ENCODE peak calls at places on chromosomes 16 and 17, in nine cellular contexts. I is breast epithelium, B is dorsolateral prefrontal cortex, T is osteocyte, V is stomach, S is epithelial cell of esophagus, K is IMR-90, A is H9, Z is progenitor cell of endocrine pancreas. X is an unnamed sample.

GRCh38 chr17:77867976-77868713 is 90.4 kb upstream of the TNRC6C start:
- DNase-seq in T (no peak), I (no peak), Z (no peak), S (no peak), V (no peak), B (no peak), K (no peak), A (no peak), X (no peak)

GRCh38 chr17:2093349-2093748 is 38.4 kb downstream of the HIC1 start:
- DNase-seq in T (no peak), I (no peak), Z (no peak), S (peak), A (no peak), K (no peak), V (peak), B (no peak), X (no peak)

GRCh38 chr17:68255731-68256538 is 8.1 kb downstream of the AMZ2 start:
- DNase-seq in S (no peak), V (no peak), Z (no peak), T (no peak), K (no peak), A (no peak), I (no peak), B (no peak), X (no peak)

GRCh38 chr16:77674888-77675287 is 47.4 kb upstream of the NUDT7 start:
- DNase-seq in A (no peak), B (no peak), I (no peak), V (no peak), K (peak), Z (no peak), S (no peak), T (no peak), X (no peak)

GRCh38 chr17:82737981-82738877 is 2.8 kb downstream of the FN3K start:
- DNase-seq in Z (no peak), A (no peak), S (no peak), V (peak), T (no peak), K (peak), I (no peak), B (peak), X (no peak)

GRCh38 chr17:21286771-21287702 is 2.5 kb downstream of the MAP2K3 start:
- DNase-seq in V (peak), A (no peak), Z (no peak), K (no peak), T (no peak), S (peak), I (no peak), B (no peak), X (no peak)

GRCh38 chr17:158379-158778 is 21.0 kb downstream of the SCGB1C2 start:
- DNase-seq in K (no peak), V (no peak), T (no peak), S (no peak), I (no peak), B (no peak), A (no peak), Z (no peak), X (no peak)

GRCh38 chr17:82339634-82340580 is 6.3 kb upstream of the SECTM1 start:
- DNase-seq in A (no peak), V (no peak), B (no peak), I (no peak), Z (no peak), S (no peak), K (no peak), T (no peak), X (no peak)

GRCh38 chr17:21039839-21040575 is 2.8 kb downstream of the USP22 start:
- DNase-seq in Z (no peak), T (no peak), K (peak), A (no peak), V (no peak), B (no peak), I (peak), S (peak), X (no peak)

GRCh38 chr16:85347213-85347591 is 234.9 kb upstream of the CIBAR2 start:
- DNase-seq in I (no peak), V (peak), K (no peak), B (no peak), A (peak), T (no peak), Z (no peak), S (peak), X (no peak)

GRCh38 chr17:67999291-67999911 is 3.1 kb upstream of the C17orf58 start:
- DNase-seq in Z (no peak), K (peak), T (no peak), S (peak), I (no peak), A (no peak), V (no peak), B (no peak), X (no peak)

GRCh38 chr16:57686577-57686976 is 8.0 kb upstream of the DRC7 start:
- DNase-seq in T (no peak), Z (no peak), K (no peak), I (no peak), A (no peak), S (no peak), B (no peak), V (no peak), X (no peak)

GRCh38 chr16:17846030-17846429 is 375.3 kb upstream of the XYLT1 start:
- DNase-seq in V (no peak), K (no peak), I (no peak), B (no peak), T (no peak), S (no peak), A (no peak), Z (no peak), X (no peak)

GRCh38 chr16:68086336-68086821 is 1.2 kb downstream of the NFATC3 start:
- DNase-seq in B (no peak), V (no peak), I (no peak), K (peak), Z (no peak), S (peak), T (no peak), A (no peak), X (no peak)

GRCh38 chr16:67184453-67185002 is 765 bp upstream of the MATCAP1 start:
- DNase-seq in K (no peak), B (no peak), A (no peak), I (no peak), V (no peak), T (no peak), Z (no peak), S (no peak), X (no peak)

DNA sequence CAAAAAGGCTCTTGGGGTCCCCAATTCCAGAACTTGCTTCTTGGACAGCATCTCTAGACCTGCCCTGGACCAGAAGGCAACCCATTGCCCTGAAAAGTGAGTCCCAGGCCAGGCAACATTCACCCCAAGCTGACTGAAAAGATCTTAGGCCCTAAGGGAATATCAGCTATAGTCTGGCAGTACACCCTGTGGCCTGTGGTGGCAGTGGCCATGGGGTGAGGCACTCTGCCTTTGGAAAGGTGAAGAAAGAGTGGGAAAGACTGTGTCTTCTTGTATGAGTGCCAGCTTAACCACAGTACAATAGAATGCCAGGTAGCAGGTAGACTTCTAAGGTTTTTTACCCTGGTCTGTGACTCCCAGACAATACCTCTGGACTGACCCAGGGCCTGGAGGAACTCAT is 564.5 kb downstream of the CDH8 start:
- DNase-seq in K (no peak), I (no peak), S (no peak), Z (no peak), V (no peak), A (no peak), T (no peak), B (no peak), X (no peak)
- TF ChIP-seq CTCF in K (no peak), I (no peak), S (no peak), Z (peak), V (no peak), A (peak), T (no peak), B (no peak), X (no peak)

GRCh38 chr17:73289549-73290254 is 22.1 kb downstream of the CDC42EP4 start:
- DNase-seq in Z (no peak), T (no peak), I (no peak), K (no peak), S (no peak), V (no peak), B (no peak), A (no peak), X (no peak)
- TF ChIP-seq CTCF in Z (no peak), T (no peak), I (no peak), K (no peak), S (no peak), V (no peak), B (no peak), A (no peak), X (no peak)

DNA sequence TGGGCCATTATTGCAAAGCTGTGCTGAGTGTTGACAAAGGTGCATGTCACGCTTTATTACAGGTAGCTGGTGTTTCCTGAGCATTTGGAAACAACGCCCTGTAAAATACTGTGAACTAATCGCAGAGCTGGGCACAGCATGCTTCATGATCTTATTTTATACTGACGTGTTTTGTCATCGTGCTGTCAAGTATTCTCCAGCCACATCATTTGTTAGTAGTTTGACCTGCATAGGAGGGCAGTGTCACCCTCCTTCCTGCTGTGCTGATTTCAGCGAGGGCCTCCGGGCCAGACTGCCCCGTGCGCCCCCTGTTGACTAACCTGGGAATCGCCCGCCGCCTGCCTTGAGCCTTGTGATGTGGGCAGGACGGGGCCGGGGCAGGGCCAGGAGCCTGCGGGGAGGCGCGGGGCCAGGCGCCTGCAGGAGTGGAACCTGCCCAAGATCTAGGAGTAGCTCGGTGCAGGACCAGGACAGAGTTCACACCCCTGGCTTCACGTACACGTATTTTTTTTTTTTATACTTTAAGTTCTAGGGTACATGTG is 820.7 kb downstream of the KCNJ18 start:
- DNase-seq in A (no peak), S (no peak), B (no peak), Z (no peak), V (no peak), K (no peak), I (no peak), T (peak), X (no peak)
- TF ChIP-seq CTCF in A (no peak), S (no peak), B (no peak), Z (no peak), V (no peak), K (no peak), I (no peak), T (no peak), X (peak)

GRCh38 chr16:88645455-88645854 is 5.4 kb downstream of the CYBA start:
- DNase-seq in T (no peak), V (no peak), A (no peak), B (no peak), Z (no peak), S (no peak), K (no peak), I (no peak), X (no peak)

GRCh38 chr16:88643546-88643932 is 5.2 kb downstream of the IL17C start:
- DNase-seq in Z (no peak), S (no peak), A (no peak), B (no peak), V (no peak), K (no peak), T (no peak), I (no peak), X (no peak)

GRCh38 chr16:88645941-88646340 is 4.9 kb downstream of the CYBA start:
- DNase-seq in A (no peak), I (no peak), Z (no peak), V (no peak), S (no peak), T (no peak), K (no peak), B (no peak), X (no peak)

GRCh38 chr16:88640520-88641247 is 2.3 kb downstream of the IL17C start:
- DNase-seq in T (no peak), V (no peak), Z (no peak), A (no peak), B (no peak), S (no peak), I (no peak), K (no peak), X (no peak)

DNA sequence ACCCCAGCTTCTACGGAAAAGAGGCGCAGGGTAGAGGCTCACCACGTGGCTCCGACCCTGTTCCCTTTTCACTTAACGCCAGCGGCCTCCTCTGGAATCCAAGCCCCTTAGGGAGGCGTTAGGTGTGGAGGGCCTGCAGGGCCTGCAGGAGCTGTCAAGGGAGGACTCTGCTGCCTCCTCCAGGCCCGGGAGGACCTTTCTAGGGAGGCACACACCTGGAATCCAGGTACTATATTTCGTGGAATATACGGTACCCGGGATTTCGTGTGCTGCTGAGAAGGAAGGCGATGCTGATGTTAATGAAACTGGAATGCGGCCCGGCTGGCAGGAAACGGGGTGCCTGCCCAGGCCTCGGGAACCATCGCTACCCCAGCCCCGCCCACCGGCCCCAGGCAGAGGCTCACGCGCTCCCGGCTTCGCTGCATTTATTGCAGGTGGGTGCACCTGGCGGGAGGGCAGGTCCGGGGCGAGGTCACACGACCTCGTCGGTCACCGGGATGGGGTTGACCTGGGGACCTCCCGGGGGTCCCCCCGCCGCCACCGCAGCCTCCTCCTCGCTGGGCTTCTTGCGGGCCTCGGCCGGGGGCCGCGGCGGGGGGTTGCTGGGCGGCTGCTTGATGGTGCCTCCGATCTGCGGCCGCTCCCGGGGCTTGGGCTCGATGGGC is 4.6 kb downstream of the IL17C start:
- DNase-seq in S (no peak), V (no peak), K (no peak), A (no peak), Z (no peak), B (no peak), T (no peak), I (no peak), X (no peak)
- TF ChIP-seq CTCF in S (no peak), V (no peak), K (no peak), A (no peak), Z (no peak), B (no peak), T (no peak), I (no peak), X (no peak)

GRCh38 chr16:50381679-50382440 is 13.1 kb upstream of the BRD7 start:
- DNase-seq in S (no peak), I (no peak), A (peak), B (no peak), K (no peak), Z (no peak), T (no peak), V (no peak), X (no peak)
- TF ChIP-seq CTCF in S (no peak), I (no peak), A (peak), B (no peak), K (no peak), Z (peak), T (no peak), V (no peak), X (no peak)

DNA sequence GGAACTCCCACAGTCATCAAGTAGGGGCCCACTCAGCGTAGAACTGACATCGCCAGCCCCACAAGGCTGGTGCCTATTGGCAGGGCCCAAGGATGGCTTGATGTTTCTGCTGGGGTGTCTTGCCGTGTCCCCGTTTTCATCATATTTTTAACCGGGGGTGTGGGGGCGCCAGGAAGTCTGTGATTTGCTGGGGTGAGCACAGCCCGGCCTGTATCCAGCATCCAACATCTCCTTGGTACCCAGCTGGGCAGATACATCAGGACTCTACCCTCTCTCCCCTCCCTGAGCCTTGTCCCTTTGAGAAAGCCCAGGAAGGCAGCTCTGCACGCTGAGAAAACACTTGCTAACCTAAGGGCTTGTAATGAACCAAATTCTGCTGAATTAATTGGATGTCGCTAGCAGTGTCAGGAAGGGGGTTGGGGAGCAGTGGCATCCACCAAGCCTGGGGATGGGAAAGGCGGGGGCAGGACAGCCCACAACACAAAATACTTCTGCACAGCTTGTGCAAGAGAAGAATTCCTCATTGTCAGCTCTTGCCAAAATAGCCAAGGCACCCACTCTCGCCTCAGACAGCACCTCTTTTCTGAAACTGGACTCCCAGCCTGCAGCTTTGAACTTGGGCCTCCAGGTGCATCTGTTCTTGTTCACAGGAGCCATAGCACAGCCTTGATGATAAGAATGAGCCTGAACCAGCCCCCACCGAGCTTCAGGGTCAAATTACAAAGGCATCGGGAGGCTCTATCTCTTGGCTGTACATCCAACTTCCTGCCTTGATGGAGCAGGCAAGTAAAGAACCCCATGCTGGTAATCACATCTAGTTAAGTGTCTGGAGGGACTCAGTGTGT is 63.7 kb upstream of the LYRM9 start:
- DNase-seq in V (no peak), A (no peak), S (no peak), B (no peak), I (peak), K (peak), Z (no peak), T (no peak), X (no peak)
- TF ChIP-seq CTCF in V (no peak), A (no peak), S (no peak), B (no peak), I (no peak), K (no peak), Z (no peak), T (no peak), X (no peak)

GRCh38 chr17:60315650-60316049 is 76.3 kb downstream of the USP32 start:
- DNase-seq in V (no peak), B (no peak), K (no peak), Z (no peak), T (no peak), I (no peak), S (no peak), A (no peak), X (no peak)
- TF ChIP-seq CTCF in V (no peak), B (no peak), K (peak), Z (no peak), T (peak), I (no peak), S (no peak), A (peak), X (no peak)

GRCh38 chr17:32341141-32341856 is 674 bp downstream of the C17orf75 start:
- DNase-seq in Z (no peak), V (no peak), S (peak), B (no peak), K (no peak), I (no peak), T (peak), A (no peak), X (peak)
- TF ChIP-seq CTCF in Z (peak), V (no peak), S (peak), B (no peak), K (no peak), I (no peak), T (peak), A (no peak), X (no peak)

GRCh38 chr17:42116705-42117396 is 4.3 kb downstream of the KAT2A start:
- DNase-seq in V (peak), K (peak), A (peak), T (peak), S (peak), Z (peak), I (peak), B (peak), X (peak)
- TF ChIP-seq CTCF in V (no peak), K (peak), A (peak), T (peak), S (peak), Z (peak), I (peak), B (peak), X (peak)

GRCh38 chr16:83845263-83845662 is 37.5 kb downstream of the HSBP1 start:
- DNase-seq in T (no peak), K (no peak), Z (no peak), I (no peak), S (no peak), A (no peak), V (no peak), B (no peak), X (no peak)
- TF ChIP-seq CTCF in T (no peak), K (no peak), Z (no peak), I (no peak), S (no peak), A (no peak), V (no peak), B (no peak), X (no peak)